ENCODE peak calls at places on chromosomes 11 and 22, in five cellular contexts. V is GM23248, Z is HCT116, X is endodermal cell, L is fibroblast of lung. H is an unnamed sample.

GRCh38 chr11:73372371-73372993 is 3.7 kb upstream of the RELT start:
- DNase-seq in V (peak; percentile 63), Z (peak; percentile 21), X (peak; percentile 80), L (no peak), H (no peak)

GRCh38 chr11:68257477-68258362 is 14.1 kb downstream of the C11orf24 start:
- DNase-seq in V (peak; percentile 95), Z (peak; percentile 81), X (peak; percentile 99), L (peak; percentile 78), H (peak; percentile 97)

GRCh38 chr22:50264946-50265669 is 3.6 kb upstream of the MAPK12 start:
- DNase-seq in V (no peak), Z (no peak), X (no peak), L (no peak), H (no peak)

GRCh38 chr11:129279326-129280026 is 87.4 kb upstream of the ARHGAP32 start:
- DNase-seq in V (peak; percentile 92), Z (peak; percentile 37), X (peak; percentile 92), L (peak; percentile 78), H (peak; percentile 94)

GRCh38 chr11:102120437-102120935 is 10.2 kb downstream of the YAP1 start:
- DNase-seq in V (peak; percentile 39), Z (no peak), X (no peak), L (peak; percentile 32), H (peak; percentile 51)

GRCh38 chr11:620935-621814 is 3.6 kb downstream of the CDHR5 start:
- DNase-seq in V (no peak), Z (no peak), X (no peak), L (no peak), H (no peak)

GRCh38 chr11:4610258-4610935 is 2.4 kb upstream of the TRIM68 start:
- DNase-seq in V (peak; percentile 23), Z (no peak), X (no peak), L (no peak), H (peak; percentile 19)

GRCh38 chr11:83511646-83512045 is 225.5 kb upstream of the CCDC90B start:
- DNase-seq in V (no peak), Z (no peak), X (peak; percentile 63), L (no peak), H (no peak)

GRCh38 chr11:124170801-124171586 is 12.2 kb upstream of the OR10D3 start:
- DNase-seq in V (no peak), Z (no peak), X (no peak), L (no peak), H (no peak)

GRCh38 chr11:31487848-31488247 is 21.6 kb downstream of the IMMP1L start:
- DNase-seq in V (peak; percentile 66), Z (peak; percentile 44), X (no peak), L (peak; percentile 66), H (peak; percentile 75)

GRCh38 chr11:44223261-44223660 is 86.7 kb downstream of the ALX4 start:
- DNase-seq in V (peak; percentile 83), Z (no peak), X (no peak), L (peak; percentile 60), H (peak; percentile 64)

GRCh38 chr11:100716848-100717247 is 29.8 kb downstream of the ARHGAP42 start:
- DNase-seq in V (no peak), Z (no peak), X (no peak), L (no peak), H (no peak)

GRCh38 chr11:128153697-128154048 is 433.7 kb downstream of the ETS1 start:
- DNase-seq in V (no peak), Z (no peak), X (no peak), L (no peak), H (no peak)

GRCh38 chr22:48651036-48651890 is 1176.4 kb downstream of the BRD1 start:
- DNase-seq in V (no peak), Z (peak; percentile 2), X (no peak), L (no peak), H (no peak)

GRCh38 chr11:117520201-117520600 is 192.5 kb downstream of the CEP164 start:
- DNase-seq in V (peak; percentile 32), Z (no peak), X (no peak), L (peak; percentile 4), H (no peak)

GRCh38 chr11:42422094-42422493 is 889.7 kb upstream of the API5 start:
- DNase-seq in V (no peak), Z (no peak), X (no peak), L (peak; percentile 68), H (no peak)
- H3K4me3 ChIP-seq in V (no peak overlapping the region), Z (no peak overlapping the region), X (no peak overlapping the region), L (no peak overlapping the region), H (no peak overlapping the region)

GRCh38 chr11:62552465-62552782 is 5.8 kb upstream of the AHNAK start:
- DNase-seq in V (peak; percentile 46), Z (no peak), X (peak; percentile 58), L (no peak), H (no peak)

GRCh38 chr11:62552931-62553838 is 6.6 kb upstream of the AHNAK start:
- DNase-seq in V (peak; percentile 98), Z (peak; percentile 91), X (peak; percentile 89), L (peak; percentile 98), H (peak; percentile 95)

GRCh38 chr11:62554377-62554776 is 7.8 kb upstream of the AHNAK start:
- DNase-seq in V (no peak), Z (no peak), X (peak; percentile 58), L (no peak), H (peak; percentile 55)

GRCh38 chr11:62555464-62556092 is 9.0 kb upstream of the AHNAK start:
- DNase-seq in V (peak; percentile 49), Z (no peak), X (no peak), L (peak; percentile 48), H (peak; percentile 50)

DNA sequence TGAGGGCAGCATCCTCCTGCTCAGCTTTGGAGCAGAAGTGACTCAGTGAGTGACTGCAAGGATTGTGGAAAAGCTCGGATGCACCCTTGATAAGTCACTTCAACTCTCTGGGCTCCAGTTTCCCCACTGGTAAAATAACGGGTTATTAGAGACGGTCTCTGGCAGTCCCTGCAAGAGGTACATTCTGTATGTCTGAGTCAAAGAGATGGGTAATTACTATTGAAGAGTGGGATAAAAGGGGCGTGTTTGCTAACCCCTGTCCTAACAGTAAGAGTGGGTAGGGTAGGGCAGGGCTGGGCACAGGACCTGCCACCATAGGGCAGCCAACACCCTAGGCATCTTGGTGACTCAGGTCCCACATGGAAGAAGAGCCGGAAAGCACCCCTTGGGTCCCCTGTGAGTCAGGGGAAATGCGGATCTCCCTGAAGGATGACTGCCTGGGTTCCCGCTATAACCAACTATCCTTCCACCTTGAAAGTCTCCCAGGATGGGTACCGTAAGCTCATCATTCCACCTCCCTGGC is 7.3 kb upstream of the AHNAK start:
- DNase-seq in V (peak; percentile 97), Z (peak; percentile 68), X (peak; percentile 55), L (peak; percentile 93), H (peak; percentile 67)
- H3K9ac ChIP-seq in V (peak overlapping the region; percentile 81), Z (peak overlapping the region; percentile 81), X (no peak overlapping the region), L (peak overlapping the region; percentile 17), H (peak overlapping the region; percentile 89)

GRCh38 chr11:63791495-63792167 is 21.6 kb upstream of the SPINDOC start:
- DNase-seq in V (no peak), Z (no peak), X (no peak), L (no peak), H (no peak)
- H3K9me3 ChIP-seq in V (no peaks in the 10 kb centered on the region), Z (peaks cover 7% of the 10 kb centered on the region), X (peaks cover 20% of the 10 kb centered on the region), L (no peaks in the 10 kb centered on the region), H (peaks cover 23% of the 10 kb centered on the region)

GRCh38 chr11:5620606-5621521 is 3.9 kb upstream of the TRIM34 start:
- DNase-seq in V (peak; percentile 91), Z (no peak), X (no peak), L (peak; percentile 93), H (peak; percentile 78)

GRCh38 chr11:5624489-5625278 is at the start of gene TRIM34:
- DNase-seq in V (peak; percentile 85), Z (no peak), X (peak; percentile 80), L (peak; percentile 66), H (peak; percentile 87)

GRCh38 chr11:5621580-5621979 is 3.2 kb upstream of the TRIM34 start:
- DNase-seq in V (no peak), Z (no peak), X (no peak), L (no peak), H (no peak)

GRCh38 chr11:5625281-5625680 is 480 bp downstream of the TRIM34 start:
- DNase-seq in V (peak; percentile 13), Z (no peak), X (no peak), L (no peak), H (no peak)

GRCh38 chr11:5622802-5623201 is 2.0 kb upstream of the TRIM34 start:
- DNase-seq in V (no peak), Z (no peak), X (no peak), L (no peak), H (no peak)
- H3K4me3 ChIP-seq in V (no peak overlapping the region), Z (no peak overlapping the region), X (no peak overlapping the region), L (no peak overlapping the region), H (no peak overlapping the region)

GRCh38 chr22:38860291-38861169 is 11.5 kb downstream of the CBX6 start:
- DNase-seq in V (no peak), Z (no peak), X (peak; percentile 70), L (no peak), H (no peak)
- H3K9ac ChIP-seq in V (no peak overlapping the region), Z (no peak overlapping the region), X (no peak overlapping the region), L (no peak overlapping the region), H (no peak overlapping the region)

GRCh38 chr11:130637566-130637965 is 189.1 kb downstream of the ADAMTS15 start:
- DNase-seq in V (no peak), Z (no peak), X (no peak), L (no peak), H (no peak)

GRCh38 chr11:130638624-130639023 is 190.2 kb downstream of the ADAMTS15 start:
- DNase-seq in V (no peak), Z (no peak), X (no peak), L (no peak), H (no peak)

GRCh38 chr11:130638048-130638447 is 189.6 kb downstream of the ADAMTS15 start:
- DNase-seq in V (no peak), Z (no peak), X (no peak), L (no peak), H (no peak)

GRCh38 chr11:130640526-130640925 is 192.1 kb downstream of the ADAMTS15 start:
- DNase-seq in V (no peak), Z (no peak), X (no peak), L (no peak), H (no peak)

GRCh38 chr11:130639369-130639768 is 190.9 kb downstream of the ADAMTS15 start:
- DNase-seq in V (no peak), Z (no peak), X (no peak), L (no peak), H (no peak)
- H3K9me3 ChIP-seq in V (no peaks in the 10 kb centered on the region), Z (no peaks in the 10 kb centered on the region), X (no peaks in the 10 kb centered on the region), L (no peaks in the 10 kb centered on the region), H (no peaks in the 10 kb centered on the region)

GRCh38 chr11:65066805-65067291 is 8.5 kb upstream of the NAALADL1 start:
- DNase-seq in V (no peak), Z (no peak), X (peak; percentile 64), L (no peak), H (no peak)
- H3K4me3 ChIP-seq in V (no peak overlapping the region), Z (no peak overlapping the region), X (no peak overlapping the region), L (no peak overlapping the region), H (no peak overlapping the region)

GRCh38 chr11:1947592-1948237 is 583 bp downstream of the MRPL23 start:
- DNase-seq in V (no peak), Z (no peak), X (no peak), L (no peak), H (no peak)
- H3K9ac ChIP-seq in V (no peak overlapping the region), Z (no peak overlapping the region), X (no peak overlapping the region), L (no peak overlapping the region), H (no peak overlapping the region)

GRCh38 chr11:2641623-2642022 is 58.2 kb downstream of the KCNQ1OT1 start:
- DNase-seq in V (no peak), Z (no peak), X (no peak), L (no peak), H (no peak)
- H3K9me3 ChIP-seq in V (peaks cover 22% of the 10 kb centered on the region), Z (peaks cover 12% of the 10 kb centered on the region), X (peaks cover 80% of the 10 kb centered on the region), L (peaks cover 3% of the 10 kb centered on the region), H (peaks cover 87% of the 10 kb centered on the region)